ENCODE peak calls at places on chromosome 7, in six cellular contexts. W is pons, H is non-pigmented ciliary epithelial cell, V is IMR-90, Q is amygdala, C is cerebellar cortex. K is an unnamed sample.

GRCh38 chr7:30973791-30974604 is 10.2 kb downstream of the GHRHR start:
- DNase-seq in Q (no peak), W (no peak), H (no peak), C (no peak), V (no peak), K (no peak)

GRCh38 chr7:5629941-5630340 is 151.5 kb downstream of the RNF216 start:
- DNase-seq in Q (no peak), C (peak; percentile 93), V (peak; percentile 74), W (peak; percentile 38), H (no peak), K (no peak)

GRCh38 chr7:2087744-2088143 is 145.0 kb downstream of the MAD1L1 start:
- DNase-seq in C (no peak), W (peak; percentile 53), V (no peak), H (no peak), Q (no peak), K (no peak)

GRCh38 chr7:11213246-11213645 is 239.6 kb downstream of the PHF14 start:
- DNase-seq in Q (no peak), V (no peak), H (no peak), C (no peak), W (no peak), K (no peak)

GRCh38 chr7:70405241-70405640 is 726.7 kb upstream of the GALNT17 start:
- DNase-seq in H (peak; percentile 8), V (no peak), Q (no peak), C (no peak), W (no peak), K (no peak)

GRCh38 chr7:1690359-1690958 is 20.4 kb downstream of the ELFN1 start:
- DNase-seq in W (no peak), Q (no peak), V (no peak), C (no peak), H (no peak), K (no peak)

GRCh38 chr7:51019891-51020855 is 237.5 kb upstream of the GRB10 start:
- DNase-seq in Q (no peak), W (no peak), V (peak; percentile 41), H (peak; percentile 31), C (no peak), K (no peak)

GRCh38 chr7:127798769-127799372 is 146.9 kb downstream of the SND1 start:
- DNase-seq in V (no peak), W (no peak), Q (no peak), C (no peak), H (no peak), K (no peak)

GRCh38 chr7:156989766-156990535 is 20.5 kb downstream of the MNX1 start:
- DNase-seq in W (no peak), Q (no peak), C (no peak), V (no peak), H (no peak), K (no peak)

GRCh38 chr7:1279041-1279440 is 46.4 kb downstream of the UNCX start:
- DNase-seq in C (no peak), V (no peak), Q (no peak), W (no peak), H (no peak), K (no peak)

GRCh38 chr7:89687266-89687665 is 467.0 kb upstream of the STEAP1 start:
- DNase-seq in H (no peak), V (no peak), W (no peak), Q (no peak), C (no peak), K (no peak)

GRCh38 chr7:105531797-105532671 is at the start of gene RINT1:
- DNase-seq in C (peak; percentile 93), W (peak; percentile 92), V (peak; percentile 91), H (peak; percentile 44), Q (peak; percentile 73), K (peak; percentile 68)

GRCh38 chr7:157555308-157555707 is 218.5 kb downstream of the DNAJB6 start:
- DNase-seq in Q (no peak), V (no peak), W (no peak), H (peak; percentile 2), C (no peak), K (no peak)

GRCh38 chr7:75638607-75639070 is 100.1 kb downstream of the HIP1 start:
- DNase-seq in H (no peak), W (no peak), Q (peak; percentile 51), C (peak; percentile 30), V (peak; percentile 26), K (no peak)

GRCh38 chr7:131507592-131508331 is 48.7 kb downstream of the PODXL start:
- DNase-seq in W (peak; percentile 65), H (no peak), V (peak; percentile 60), Q (peak; percentile 33), C (peak; percentile 81), K (peak; percentile 17)

K was measured in NCI-H510A.